ENCODE peak calls at places on chromosomes 3 and 15, in ten cellular contexts. One of them, this sample, is unnamed. For H3K36me3, the result is how much of the 10 kb centered on the place peaks cover.

GRCh38 chr3:171295502-171296373 is 164.5 kb downstream of the TNIK start:
- DNase-seq in testis: no peak
- DNase-seq in cardiac muscle cell: peak
- DNase-seq in mesenchymal stem cell: no peak
- DNase-seq in fibroblast of lung: peak
- DNase-seq in heart right ventricle: no peak
- DNase-seq in adrenal gland: no peak
- DNase-seq in psoas muscle: no peak
- DNase-seq in tibial artery: no peak
- DNase-seq in brain microvascular endothelial cell: no peak
- DNase-seq in this sample: no peak

GRCh38 chr3:116140100-116140689 is 305.1 kb downstream of the LSAMP start:
- DNase-seq in cardiac muscle cell: peak
- DNase-seq in heart right ventricle: no peak
- DNase-seq in tibial artery: no peak
- DNase-seq in adrenal gland: no peak
- DNase-seq in mesenchymal stem cell: peak
- DNase-seq in brain microvascular endothelial cell: no peak
- DNase-seq in fibroblast of lung: peak
- DNase-seq in testis: no peak
- DNase-seq in psoas muscle: no peak
- DNase-seq in this sample: no peak

GRCh38 chr3:51953445-51953844 is 1.7 kb upstream of the GPR62 start:
- DNase-seq in heart right ventricle: no peak
- DNase-seq in fibroblast of lung: peak
- DNase-seq in adrenal gland: no peak
- DNase-seq in brain microvascular endothelial cell: peak
- DNase-seq in mesenchymal stem cell: peak
- DNase-seq in psoas muscle: no peak
- DNase-seq in tibial artery: no peak
- DNase-seq in testis: no peak
- DNase-seq in cardiac muscle cell: peak
- DNase-seq in this sample: no peak

GRCh38 chr15:39834256-39834655 is 51.6 kb upstream of the FSIP1 start:
- DNase-seq in adrenal gland: no peak
- DNase-seq in testis: no peak
- DNase-seq in brain microvascular endothelial cell: no peak
- DNase-seq in heart right ventricle: no peak
- DNase-seq in mesenchymal stem cell: peak
- DNase-seq in tibial artery: no peak
- DNase-seq in psoas muscle: no peak
- DNase-seq in fibroblast of lung: peak
- DNase-seq in cardiac muscle cell: peak
- DNase-seq in this sample: no peak

GRCh38 chr3:5463986-5464385 is 276.5 kb downstream of the EDEM1 start:
- DNase-seq in fibroblast of lung: no peak
- DNase-seq in psoas muscle: no peak
- DNase-seq in heart right ventricle: no peak
- DNase-seq in adrenal gland: no peak
- DNase-seq in tibial artery: no peak
- DNase-seq in mesenchymal stem cell: no peak
- DNase-seq in cardiac muscle cell: no peak
- DNase-seq in testis: peak
- DNase-seq in brain microvascular endothelial cell: no peak
- DNase-seq in this sample: no peak

GRCh38 chr3:128231596-128231995 is 78.3 kb downstream of the EEFSEC start:
- DNase-seq in brain microvascular endothelial cell: no peak
- DNase-seq in fibroblast of lung: peak
- DNase-seq in heart right ventricle: no peak
- DNase-seq in testis: no peak
- DNase-seq in tibial artery: no peak
- DNase-seq in psoas muscle: no peak
- DNase-seq in mesenchymal stem cell: no peak
- DNase-seq in adrenal gland: no peak
- DNase-seq in cardiac muscle cell: no peak
- DNase-seq in this sample: no peak

GRCh38 chr15:66923438-66923881 is 141.9 kb upstream of the SMAD3 start:
- DNase-seq in cardiac muscle cell: no peak
- DNase-seq in adrenal gland: no peak
- DNase-seq in fibroblast of lung: no peak
- DNase-seq in mesenchymal stem cell: no peak
- DNase-seq in psoas muscle: no peak
- DNase-seq in heart right ventricle: no peak
- DNase-seq in brain microvascular endothelial cell: no peak
- DNase-seq in tibial artery: no peak
- DNase-seq in testis: peak
- DNase-seq in this sample: peak

GRCh38 chr3:187737401-187738088 is 7.7 kb downstream of the BCL6 start:
- DNase-seq in heart right ventricle: peak
- DNase-seq in tibial artery: peak
- DNase-seq in cardiac muscle cell: peak
- DNase-seq in psoas muscle: peak
- DNase-seq in brain microvascular endothelial cell: peak
- DNase-seq in adrenal gland: peak
- DNase-seq in mesenchymal stem cell: peak
- DNase-seq in testis: peak
- DNase-seq in fibroblast of lung: peak
- DNase-seq in this sample: peak

GRCh38 chr3:188722963-188723362 is 448.8 kb upstream of the TPRG1 start:
- DNase-seq in testis: no peak
- DNase-seq in tibial artery: no peak
- DNase-seq in adrenal gland: no peak
- DNase-seq in brain microvascular endothelial cell: no peak
- DNase-seq in mesenchymal stem cell: no peak
- DNase-seq in fibroblast of lung: no peak
- DNase-seq in cardiac muscle cell: no peak
- DNase-seq in psoas muscle: no peak
- DNase-seq in heart right ventricle: no peak
- DNase-seq in this sample: no peak

GRCh38 chr15:43225201-43225949 is 4.6 kb upstream of the EPB42 start:
- DNase-seq in brain microvascular endothelial cell: peak
- DNase-seq in cardiac muscle cell: peak
- DNase-seq in fibroblast of lung: peak
- DNase-seq in tibial artery: peak
- DNase-seq in mesenchymal stem cell: peak
- DNase-seq in adrenal gland: peak
- DNase-seq in heart right ventricle: peak
- DNase-seq in psoas muscle: no peak
- DNase-seq in testis: peak
- DNase-seq in this sample: no peak

GRCh38 chr15:73575636-73576247 is 57.4 kb downstream of the NPTN start:
- DNase-seq in testis: no peak
- DNase-seq in heart right ventricle: peak
- DNase-seq in brain microvascular endothelial cell: no peak
- DNase-seq in cardiac muscle cell: peak
- DNase-seq in fibroblast of lung: peak
- DNase-seq in psoas muscle: no peak
- DNase-seq in tibial artery: no peak
- DNase-seq in mesenchymal stem cell: no peak
- DNase-seq in adrenal gland: peak
- DNase-seq in this sample: peak

GRCh38 chr15:101045835-101046691 is 126.9 kb downstream of the LRRK1 start:
- DNase-seq in heart right ventricle: peak
- DNase-seq in testis: peak
- DNase-seq in tibial artery: peak
- DNase-seq in mesenchymal stem cell: no peak
- DNase-seq in psoas muscle: no peak
- DNase-seq in cardiac muscle cell: no peak
- DNase-seq in adrenal gland: peak
- DNase-seq in fibroblast of lung: no peak
- DNase-seq in brain microvascular endothelial cell: no peak
- DNase-seq in this sample: no peak

GRCh38 chr3:16692486-16693378 is 87.5 kb upstream of the DAZL start:
- DNase-seq in brain microvascular endothelial cell: no peak
- DNase-seq in testis: no peak
- DNase-seq in tibial artery: no peak
- DNase-seq in mesenchymal stem cell: no peak
- DNase-seq in adrenal gland: no peak
- DNase-seq in psoas muscle: no peak
- DNase-seq in cardiac muscle cell: no peak
- DNase-seq in heart right ventricle: no peak
- DNase-seq in fibroblast of lung: peak
- DNase-seq in this sample: no peak

GRCh38 chr15:98519767-98520166 is 128.6 kb upstream of the IGF1R start:
- DNase-seq in psoas muscle: no peak
- DNase-seq in heart right ventricle: no peak
- DNase-seq in cardiac muscle cell: no peak
- DNase-seq in testis: no peak
- DNase-seq in fibroblast of lung: no peak
- DNase-seq in adrenal gland: no peak
- DNase-seq in tibial artery: no peak
- DNase-seq in mesenchymal stem cell: no peak
- DNase-seq in brain microvascular endothelial cell: no peak
- DNase-seq in this sample: no peak

GRCh38 chr3:46405301-46406079 is 1.4 kb downstream of the CCR5AS start:
- DNase-seq in tibial artery: peak
- DNase-seq in cardiac muscle cell: no peak
- DNase-seq in fibroblast of lung: no peak
- DNase-seq in heart right ventricle: no peak
- DNase-seq in psoas muscle: no peak
- DNase-seq in brain microvascular endothelial cell: no peak
- DNase-seq in testis: peak
- DNase-seq in adrenal gland: peak
- DNase-seq in mesenchymal stem cell: peak
- DNase-seq in this sample: peak

GRCh38 chr3:172186607-172187006 is 147.2 kb downstream of the FNDC3B start:
- DNase-seq in brain microvascular endothelial cell: no peak
- DNase-seq in psoas muscle: no peak
- DNase-seq in heart right ventricle: no peak
- DNase-seq in testis: no peak
- DNase-seq in mesenchymal stem cell: no peak
- DNase-seq in cardiac muscle cell: no peak
- DNase-seq in adrenal gland: no peak
- DNase-seq in tibial artery: no peak
- DNase-seq in fibroblast of lung: no peak
- DNase-seq in this sample: no peak

DNA sequence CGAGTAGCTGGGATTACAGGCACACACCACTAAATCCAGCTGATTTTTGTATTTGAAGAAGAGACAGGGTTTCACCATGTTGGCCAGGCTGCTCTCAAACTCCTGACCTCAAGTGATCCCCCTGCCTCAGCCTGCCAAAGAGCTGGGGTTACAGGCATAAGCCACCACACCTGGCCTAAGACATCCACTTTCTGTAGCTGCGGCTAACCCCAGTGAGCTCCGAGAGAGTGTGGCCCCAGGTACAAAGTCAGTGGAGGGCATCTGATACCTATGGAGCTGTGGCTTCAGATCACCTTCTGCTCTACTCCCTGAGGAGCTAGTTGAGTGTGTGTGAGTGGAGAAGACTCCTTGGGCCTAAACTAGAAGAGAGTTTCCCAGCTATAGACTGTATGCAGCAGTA is 189.3 kb upstream of the TSC22D2 start:
- DNase-seq in fibroblast of lung: no peak
- DNase-seq in psoas muscle: no peak
- DNase-seq in testis: no peak
- DNase-seq in adrenal gland: no peak
- DNase-seq in mesenchymal stem cell: no peak
- DNase-seq in brain microvascular endothelial cell: no peak
- DNase-seq in tibial artery: no peak
- DNase-seq in cardiac muscle cell: no peak
- DNase-seq in heart right ventricle: no peak
- DNase-seq in this sample: no peak
- H3K4me3 ChIP-seq in fibroblast of lung: no peak
- H3K4me3 ChIP-seq in psoas muscle: no peak
- H3K4me3 ChIP-seq in testis: no peak
- H3K4me3 ChIP-seq in adrenal gland: no peak
- H3K4me3 ChIP-seq in mesenchymal stem cell: no peak
- H3K4me3 ChIP-seq in brain microvascular endothelial cell: no peak
- H3K4me3 ChIP-seq in tibial artery: no peak
- H3K4me3 ChIP-seq in cardiac muscle cell: no peak
- H3K4me3 ChIP-seq in heart right ventricle: no peak
- H3K4me3 ChIP-seq in this sample: no peak

GRCh38 chr15:70049115-70049514 is 48.6 kb downstream of the TLE3 start:
- DNase-seq in brain microvascular endothelial cell: no peak
- DNase-seq in testis: no peak
- DNase-seq in adrenal gland: no peak
- DNase-seq in cardiac muscle cell: no peak
- DNase-seq in fibroblast of lung: no peak
- DNase-seq in mesenchymal stem cell: no peak
- DNase-seq in tibial artery: peak
- DNase-seq in heart right ventricle: no peak
- DNase-seq in psoas muscle: no peak
- DNase-seq in this sample: no peak
- H3K36me3 ChIP-seq in brain microvascular endothelial cell: under half
- H3K36me3 ChIP-seq in testis: under half
- H3K36me3 ChIP-seq in adrenal gland: under half
- H3K36me3 ChIP-seq in cardiac muscle cell: under half
- H3K36me3 ChIP-seq in fibroblast of lung: under half
- H3K36me3 ChIP-seq in mesenchymal stem cell: half or more
- H3K36me3 ChIP-seq in tibial artery: half or more
- H3K36me3 ChIP-seq in heart right ventricle: under half
- H3K36me3 ChIP-seq in psoas muscle: under half
- H3K36me3 ChIP-seq in this sample: under half

DNA sequence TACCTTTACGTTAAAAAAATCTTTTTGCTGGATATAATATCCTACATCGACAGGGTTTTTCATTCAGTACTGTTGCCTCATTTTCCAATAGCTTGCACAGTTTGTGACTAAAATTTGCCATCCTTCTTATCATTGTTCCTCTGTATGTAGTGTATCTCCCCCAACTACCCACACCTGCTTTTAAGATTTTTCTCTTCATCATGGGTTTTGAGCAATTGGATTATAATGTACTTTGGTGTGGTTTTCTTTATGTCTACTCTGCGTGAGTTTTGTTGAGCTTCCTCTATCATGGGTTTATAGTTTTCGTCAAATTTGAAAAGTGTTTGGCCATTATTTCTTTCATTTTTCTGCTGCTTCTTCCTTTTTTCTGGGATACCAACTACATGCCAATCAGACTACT is 39.6 kb upstream of the MEF2A start:
- DNase-seq in cardiac muscle cell: no peak
- DNase-seq in fibroblast of lung: no peak
- DNase-seq in brain microvascular endothelial cell: no peak
- DNase-seq in adrenal gland: no peak
- DNase-seq in heart right ventricle: no peak
- DNase-seq in tibial artery: no peak
- DNase-seq in mesenchymal stem cell: no peak
- DNase-seq in psoas muscle: no peak
- DNase-seq in testis: no peak
- DNase-seq in this sample: no peak
- H3K27ac ChIP-seq in cardiac muscle cell: no peak
- H3K27ac ChIP-seq in fibroblast of lung: no peak
- H3K27ac ChIP-seq in brain microvascular endothelial cell: no peak
- H3K27ac ChIP-seq in adrenal gland: no peak
- H3K27ac ChIP-seq in heart right ventricle: no peak
- H3K27ac ChIP-seq in tibial artery: no peak
- H3K27ac ChIP-seq in mesenchymal stem cell: no peak
- H3K27ac ChIP-seq in psoas muscle: no peak
- H3K27ac ChIP-seq in testis: no peak
- H3K27ac ChIP-seq in this sample: no peak

DNA sequence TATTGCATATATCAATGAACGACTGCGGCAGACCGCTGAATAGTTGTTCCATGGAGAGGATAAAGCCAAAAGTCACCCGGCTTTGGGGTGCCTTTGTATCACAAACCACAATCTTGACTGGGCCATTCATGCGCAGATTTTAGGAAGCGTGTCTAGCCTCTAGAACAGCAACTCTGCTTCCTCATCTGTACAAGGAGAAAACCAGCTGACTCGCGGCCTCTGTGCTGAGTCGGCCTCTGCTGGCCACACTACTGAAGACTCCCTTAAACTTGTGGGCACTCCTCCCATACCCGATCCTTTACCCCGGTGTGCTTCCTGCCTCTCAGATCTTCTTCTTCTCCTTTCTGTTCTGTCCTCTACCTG is 872 bp downstream of the DLEC1 start:
- DNase-seq in heart right ventricle: peak
- DNase-seq in psoas muscle: peak
- DNase-seq in cardiac muscle cell: peak
- DNase-seq in tibial artery: peak
- DNase-seq in adrenal gland: peak
- DNase-seq in fibroblast of lung: peak
- DNase-seq in testis: peak
- DNase-seq in brain microvascular endothelial cell: peak
- DNase-seq in mesenchymal stem cell: peak
- DNase-seq in this sample: no peak
- H3K4me3 ChIP-seq in heart right ventricle: peak
- H3K4me3 ChIP-seq in psoas muscle: peak
- H3K4me3 ChIP-seq in cardiac muscle cell: no peak
- H3K4me3 ChIP-seq in tibial artery: peak
- H3K4me3 ChIP-seq in adrenal gland: no peak
- H3K4me3 ChIP-seq in fibroblast of lung: peak
- H3K4me3 ChIP-seq in testis: peak
- H3K4me3 ChIP-seq in brain microvascular endothelial cell: peak
- H3K4me3 ChIP-seq in mesenchymal stem cell: peak
- H3K4me3 ChIP-seq in this sample: no peak

This sample was measured in pancreas.